ENCODE peak calls at places on chromosomes 4 and X, in five cellular contexts. G is tibial nerve, O is T-helper 2 cell, E is dorsolateral prefrontal cortex, Y is tibial artery. M is an unnamed sample.

GRCh38 chrX:118523920-118524319 is 28.3 kb downstream of the DOCK11 start:
- DNase-seq in G (no peak), O (peak), E (no peak), Y (no peak), M (no peak)

GRCh38 chrX:135086197-135086854 is 34.0 kb downstream of the ETDB start:
- DNase-seq in G (no peak), O (peak), E (no peak), Y (no peak), M (peak)

GRCh38 chr4:15202481-15202880 is 200.2 kb downstream of the CPEB2 start:
- DNase-seq in G (no peak), O (no peak), E (no peak), Y (no peak), M (no peak)

GRCh38 chr4:86521373-86521969 is 72.6 kb upstream of the PTPN13 start:
- DNase-seq in G (no peak), O (peak), E (no peak), Y (no peak), M (no peak)

GRCh38 chrX:138150709-138151108 is 560.8 kb downstream of the FGF13 start:
- DNase-seq in G (no peak), O (no peak), E (no peak), Y (no peak), M (no peak)

GRCh38 chr4:80334568-80334967 is 962 bp upstream of the CFAP299 start:
- DNase-seq in G (no peak), O (no peak), E (no peak), Y (no peak), M (no peak)

GRCh38 chrX:119655125-119655524 is 37.8 kb downstream of the SEPTIN6 start:
- DNase-seq in G (no peak), O (peak), E (no peak), Y (no peak), M (peak)

GRCh38 chr4:8914461-8915171 is 43.0 kb upstream of the HMX1 start:
- DNase-seq in G (no peak), O (no peak), E (peak), Y (peak), M (no peak)

GRCh38 chr4:170139764-170140163 is 50.0 kb upstream of the AADAT start:
- DNase-seq in G (no peak), O (no peak), E (no peak), Y (no peak), M (peak)

GRCh38 chrX:133171962-133172708 is 46.0 kb downstream of the TFDP3 start:
- DNase-seq in G (no peak), O (peak), E (no peak), Y (no peak), M (peak)

GRCh38 chr4:139622856-139623255 is 42.8 kb upstream of the MGST2 start:
- DNase-seq in G (no peak), O (no peak), E (no peak), Y (no peak), M (no peak)

GRCh38 chr4:108048997-108049396 is 59.3 kb downstream of the HADH start:
- DNase-seq in G (no peak), O (no peak), E (no peak), Y (no peak), M (no peak)

GRCh38 chr4:168059251-168059650 is 33.1 kb upstream of the ANXA10 start:
- DNase-seq in G (no peak), O (no peak), E (no peak), Y (no peak), M (peak)

GRCh38 chr4:143095447-143095846 is 89.3 kb upstream of the USP38 start:
- DNase-seq in G (no peak), O (no peak), E (no peak), Y (no peak), M (no peak)

GRCh38 chrX:65697173-65697572 is 29.7 kb downstream of the MSN start:
- DNase-seq in G (no peak), O (no peak), E (no peak), Y (no peak), M (peak)

GRCh38 chrX:17036172-17036961 is 89.9 kb downstream of the REPS2 start:
- DNase-seq in G (no peak), O (peak), E (no peak), Y (no peak), M (peak)

GRCh38 chr4:163540977-163541376 is 46.5 kb downstream of the TMA16 start:
- DNase-seq in G (no peak), O (no peak), E (no peak), Y (peak), M (peak)

GRCh38 chrX:100636321-100636991 is at the start of gene TSPAN6:
- DNase-seq in G (peak), O (peak), E (peak), Y (peak), M (peak)

GRCh38 chrX:11953615-11954014 is 184.7 kb upstream of the FRMPD4 start:
- DNase-seq in G (no peak), O (no peak), E (no peak), Y (no peak), M (peak)

GRCh38 chr4:13703096-13703495 is 75.6 kb upstream of the BOD1L1 start:
- DNase-seq in G (no peak), O (no peak), E (no peak), Y (no peak), M (no peak)

GRCh38 chr4:118981171-118981838 is 92.7 kb downstream of the SYNPO2 start:
- DNase-seq in G (no peak), O (no peak), E (no peak), Y (no peak), M (peak)

GRCh38 chr4:26028793-26029511 is 114.9 kb downstream of the SMIM20 start:
- DNase-seq in G (peak), O (peak), E (no peak), Y (peak), M (no peak)

M was measured in M059J.